ENCODE peak calls at places on chromosomes 16 and 17, in seven cellular contexts. K is adrenal gland; X is testis; S is AG09319; G is BE2C; I is fibroblast of the aortic adventitia; P is CD8-positive, alpha-beta T cell. Q is an unnamed sample.

GRCh38 chr17:77641718-77642117 is 316.8 kb upstream of the TNRC6C start:
- DNase-seq in K (no peak), X (no peak), S (no peak), G (no peak), I (no peak), P (no peak), Q (no peak)

GRCh38 chr17:40346768-40347154 is 17.8 kb downstream of the GJD3 start:
- DNase-seq in K (no peak), X (no peak), S (no peak), G (no peak), I (no peak), P (no peak), Q (no peak)

GRCh38 chr16:89392881-89393730 is 97.3 kb downstream of the ANKRD11 start:
- DNase-seq in K (no peak), X (no peak), S (no peak), G (no peak), I (no peak), P (no peak), Q (no peak)

GRCh38 chr16:49023095-49023494 is 258.5 kb downstream of the CBLN1 start:
- DNase-seq in K (no peak), X (no peak), S (no peak), G (no peak), I (peak; percentile 51), P (no peak), Q (no peak)

GRCh38 chr17:34721326-34721725 is 141.9 kb downstream of the TMEM132E start:
- DNase-seq in K (no peak), X (peak; percentile 20), S (no peak), G (no peak), I (no peak), P (no peak), Q (no peak)

GRCh38 chr16:26762596-26762995 is 304.1 kb upstream of the C16orf82 start:
- DNase-seq in K (no peak), X (no peak), S (no peak), G (no peak), I (no peak), P (no peak), Q (no peak)

GRCh38 chr17:15342460-15342859 is 1.1 kb upstream of the TEKT3 start:
- DNase-seq in K (no peak), X (no peak), S (no peak), G (no peak), I (peak; percentile 12), P (no peak), Q (no peak)

GRCh38 chr17:64007838-64008282 is 9.7 kb downstream of the PRR29 start:
- DNase-seq in K (peak; percentile 4), X (peak; percentile 14), S (no peak), G (no peak), I (no peak), P (no peak), Q (no peak)

GRCh38 chr17:42796066-42796758 is 2.3 kb downstream of the COA3 start:
- DNase-seq in K (no peak), X (no peak), S (no peak), G (no peak), I (no peak), P (no peak), Q (no peak)

GRCh38 chr16:22424161-22424937 is 49.9 kb upstream of the CDR2 start:
- DNase-seq in K (peak; percentile 90), X (peak; percentile 65), S (peak; percentile 44), G (no peak), I (peak; percentile 74), P (no peak), Q (no peak)

GRCh38 chr17:2042355-2042929 is 620 bp downstream of the OVCA2 start:
- DNase-seq in K (peak; percentile 49), X (no peak), S (no peak), G (peak; percentile 39), I (peak; percentile 32), P (no peak), Q (no peak)

GRCh38 chr16:87441886-87442580 is 49.9 kb downstream of the MAP1LC3B start:
- DNase-seq in K (no peak), X (no peak), S (no peak), G (no peak), I (peak; percentile 35), P (no peak), Q (no peak)

GRCh38 chr16:24826817-24827566 is 18.8 kb upstream of the SLC5A11 start:
- DNase-seq in K (no peak), X (no peak), S (no peak), G (no peak), I (no peak), P (no peak), Q (no peak)

GRCh38 chr16:12497558-12497957 is 306.1 kb downstream of the CPPED1 start:
- DNase-seq in K (no peak), X (no peak), S (no peak), G (no peak), I (no peak), P (no peak), Q (no peak)

GRCh38 chr17:70636517-70637133 is 467.3 kb downstream of the KCNJ2 start:
- DNase-seq in K (peak; percentile 19), X (peak; percentile 24), S (no peak), G (peak; percentile 19), I (peak; percentile 59), P (no peak), Q (no peak)

GRCh38 chr17:10316986-10317834 is 55.6 kb downstream of the MYH13 start:
- DNase-seq in K (peak; percentile 88), X (peak; percentile 90), S (peak; percentile 19), G (peak; percentile 10), I (peak; percentile 54), P (no peak), Q (no peak)

GRCh38 chr16:31440511-31441184 is 1.9 kb downstream of the ZNF843 start:
- DNase-seq in K (no peak), X (no peak), S (no peak), G (no peak), I (peak; percentile 52), P (no peak), Q (no peak)

GRCh38 chr17:57401556-57402488 is 145.5 kb downstream of the MSI2 start:
- DNase-seq in K (no peak), X (no peak), S (no peak), G (no peak), I (no peak), P (no peak), Q (no peak)
- TF ChIP-seq CTCF in K (no peak), X (no peak), S (no peak), G (peak; percentile 32), I (no peak), P (no peak), Q (no peak)

GRCh38 chr17:48163809-48164208 is 56.2 kb downstream of the SNX11 start:
- DNase-seq in K (no peak), X (no peak), S (no peak), G (no peak), I (no peak), P (no peak), Q (no peak)
- TF ChIP-seq CTCF in K (no peak), X (no peak), S (no peak), G (peak; percentile 19), I (no peak), P (no peak), Q (no peak)

GRCh38 chr17:46193246-46193625 is at the start of gene KANSL1:
- DNase-seq in K (peak; percentile 86), X (peak; percentile 83), S (peak; percentile 75), G (peak; percentile 94), I (peak; percentile 86), P (peak; percentile 88), Q (no peak)

GRCh38 chr17:46194393-46195216 is 1.4 kb upstream of the KANSL1 start:
- DNase-seq in K (peak; percentile 26), X (no peak), S (no peak), G (peak; percentile 26), I (peak; percentile 61), P (peak; percentile 57), Q (no peak)

GRCh38 chr17:46193626-46194392 is 580 bp upstream of the KANSL1 start:
- DNase-seq in K (peak; percentile 97), X (peak; percentile 94), S (peak; percentile 77), G (peak; percentile 97), I (peak; percentile 92), P (peak; percentile 95), Q (peak; percentile 89)

GRCh38 chr17:46195939-46196338 is 2.7 kb upstream of the KANSL1 start:
- DNase-seq in K (peak; percentile 59), X (no peak), S (no peak), G (no peak), I (no peak), P (no peak), Q (no peak)

DNA sequence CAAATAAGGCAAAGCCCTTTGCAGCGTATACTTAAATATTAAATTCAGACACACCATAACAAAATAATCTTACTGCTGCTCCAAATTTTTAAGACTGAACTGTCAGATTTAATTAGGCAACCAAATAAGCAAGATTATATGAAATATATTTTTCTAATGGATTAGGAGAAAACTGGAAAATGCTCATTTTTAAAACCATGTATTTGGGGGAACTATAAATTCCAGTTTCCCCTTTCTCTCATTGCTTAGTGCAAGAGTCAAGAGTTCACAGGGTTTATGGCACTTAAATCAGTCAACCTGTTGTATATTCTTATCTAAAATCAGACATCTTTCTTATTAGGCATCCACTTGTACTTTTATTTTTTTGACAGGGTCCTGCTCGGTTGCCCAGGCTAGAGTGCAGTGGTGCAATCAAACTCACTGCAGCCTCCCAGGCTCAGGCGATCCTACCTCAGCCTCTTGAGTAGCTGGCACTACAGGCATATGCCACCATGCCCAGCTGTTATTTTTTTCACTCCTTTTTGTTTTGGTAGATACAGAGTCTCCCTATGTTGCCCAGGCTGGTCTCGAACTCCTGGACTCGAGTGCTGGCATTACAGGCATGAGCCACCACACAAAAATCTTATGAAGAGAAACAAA is 2.1 kb upstream of the KANSL1 start:
- DNase-seq in K (no peak), X (no peak), S (no peak), G (no peak), I (no peak), P (no peak), Q (no peak)
- TF ChIP-seq CTCF in K (no peak), X (no peak), S (no peak), G (no peak), I (no peak), P (no peak), Q (no peak)

GRCh38 chr16:14057878-14058382 is 13.2 kb upstream of the MRTFB start:
- DNase-seq in K (no peak), X (peak; percentile 12), S (no peak), G (no peak), I (no peak), P (no peak), Q (no peak)

GRCh38 chr16:14062261-14062660 is 8.9 kb upstream of the MRTFB start:
- DNase-seq in K (no peak), X (peak; percentile 3), S (no peak), G (no peak), I (no peak), P (no peak), Q (no peak)

GRCh38 chr16:14051110-14051729 is 19.9 kb upstream of the MRTFB start:
- DNase-seq in K (no peak), X (no peak), S (no peak), G (no peak), I (no peak), P (no peak), Q (no peak)

GRCh38 chr16:14061732-14062259 is 9.3 kb upstream of the MRTFB start:
- DNase-seq in K (no peak), X (no peak), S (no peak), G (no peak), I (no peak), P (no peak), Q (no peak)

DNA sequence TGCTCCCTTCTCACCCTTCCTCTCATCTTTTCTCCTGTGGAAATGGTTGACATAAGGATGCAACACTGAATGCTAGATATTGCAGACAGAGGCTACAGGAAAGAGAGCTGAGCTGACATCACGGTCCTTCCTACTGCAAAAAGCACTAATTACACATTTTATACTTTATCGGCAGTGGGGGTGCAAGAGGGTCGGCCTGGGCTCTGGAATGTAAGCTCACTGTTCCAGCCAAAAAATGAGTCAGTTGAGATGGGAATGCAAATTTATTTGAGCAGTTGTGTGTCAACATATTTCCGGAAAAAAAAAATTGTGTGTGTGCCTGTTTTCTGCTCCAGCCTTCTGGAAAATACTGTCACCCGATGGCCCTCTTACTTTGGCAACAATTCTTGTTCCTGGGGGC is 14.1 kb upstream of the MRTFB start:
- DNase-seq in K (peak; percentile 11), X (peak; percentile 33), S (no peak), G (no peak), I (peak; percentile 13), P (no peak), Q (no peak)
- TF ChIP-seq CTCF in K (no peak), X (no peak), S (no peak), G (no peak), I (no peak), P (no peak), Q (no peak)